ENCODE peak calls at places on chromosomes 7 and 10, in four cellular contexts. G is HepG2, Y is WTC11, R is K562. W is an unnamed sample.

GRCh38 chr10:89633484-89633883 is 11.6 kb downstream of the PANK1 start:
- DNase-seq in G (peak), Y (no peak), R (no peak), W (no peak)

GRCh38 chr10:44388641-44389040 is 3.7 kb upstream of the CXCL12 start:
- DNase-seq in G (no peak), Y (no peak), R (no peak), W (no peak)

GRCh38 chr7:91628742-91629141 is 251.8 kb downstream of the MTERF1 start:
- DNase-seq in G (no peak), Y (no peak), R (no peak), W (no peak)

GRCh38 chr10:51524041-51524440 is 175.4 kb downstream of the CSTF2T start:
- DNase-seq in G (no peak), Y (no peak), R (no peak), W (no peak)

GRCh38 chr7:2607122-2607912 is 24.5 kb upstream of the TTYH3 start:
- DNase-seq in G (no peak), Y (no peak), R (no peak), W (no peak)

GRCh38 chr10:53052765-53053164 is 280.2 kb upstream of the MBL2 start:
- DNase-seq in G (no peak), Y (no peak), R (no peak), W (no peak)

GRCh38 chr7:29626730-29627129 is 63.1 kb downstream of the PRR15 start:
- DNase-seq in G (no peak), Y (no peak), R (no peak), W (no peak)

GRCh38 chr7:114081606-114082425 is 163.0 kb upstream of the PPP1R3A start:
- DNase-seq in G (peak), Y (no peak), R (no peak), W (peak)

GRCh38 chr10:36036137-36036536 is 394.0 kb upstream of the FZD8 start:
- DNase-seq in G (no peak), Y (no peak), R (no peak), W (no peak)

GRCh38 chr10:132810141-132810806 is 24.3 kb upstream of the NKX6-2 start:
- DNase-seq in G (no peak), Y (no peak), R (no peak), W (no peak)

GRCh38 chr7:132519936-132520335 is 56.3 kb downstream of the PLXNA4 start:
- DNase-seq in G (no peak), Y (no peak), R (no peak), W (no peak)

GRCh38 chr7:95693551-95694333 is 78.6 kb upstream of the DYNC1I1 start:
- DNase-seq in G (no peak), Y (no peak), R (no peak), W (no peak)

GRCh38 chr10:30422296-30422695 is 11.7 kb upstream of the MAP3K8 start:
- DNase-seq in G (no peak), Y (no peak), R (no peak), W (no peak)

GRCh38 chr7:2962860-2963259 is 80.8 kb downstream of the CARD11 start:
- DNase-seq in G (no peak), Y (no peak), R (no peak), W (no peak)

GRCh38 chr7:66699998-66700397 is 40.5 kb upstream of the RABGEF1 start:
- DNase-seq in G (no peak), Y (no peak), R (no peak), W (no peak)

GRCh38 chr10:72316748-72317435 is 37.8 kb downstream of the DNAJB12 start:
- DNase-seq in G (peak), Y (no peak), R (peak), W (no peak)

GRCh38 chr7:107150375-107151073 is 18.3 kb upstream of the HBP1 start:
- DNase-seq in G (peak), Y (peak), R (peak), W (peak)

GRCh38 chr10:2936816-2937215 is 130.5 kb upstream of the PFKP start:
- DNase-seq in G (no peak), Y (no peak), R (no peak), W (no peak)

GRCh38 chr7:158395349-158395748 is 192.3 kb downstream of the PTPRN2 start:
- DNase-seq in G (no peak), Y (no peak), R (no peak), W (no peak)

GRCh38 chr10:16996530-16996964 is 133.1 kb downstream of the CUBN start:
- DNase-seq in G (no peak), Y (no peak), R (peak), W (no peak)

GRCh38 chr10:65660006-65660405 is 1265.8 kb upstream of the LRRTM3 start:
- DNase-seq in G (no peak), Y (no peak), R (no peak), W (no peak)
- TF ChIP-seq ELF4 in G (no peak), Y (no peak), R (no peak), W (no peak)

DNA sequence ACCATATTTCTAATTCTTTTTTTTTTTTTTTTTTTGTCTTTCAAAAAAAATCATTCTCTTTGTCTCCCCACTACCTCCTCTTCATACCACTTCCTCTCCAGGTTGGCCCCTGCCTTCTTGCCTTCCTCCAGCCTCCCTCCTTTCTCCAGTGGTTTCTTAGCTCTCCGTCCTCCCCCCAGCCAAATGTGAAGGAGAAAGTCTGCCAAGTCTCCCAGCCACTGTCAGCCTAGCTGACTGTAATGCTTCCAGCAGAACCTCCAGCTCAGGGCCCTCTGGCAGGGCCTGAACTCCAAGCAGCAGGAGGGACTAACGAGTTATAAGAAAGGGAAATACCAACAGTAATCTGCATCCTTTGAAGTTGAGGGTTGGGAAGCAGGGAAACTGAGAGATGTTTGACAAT is 35.5 kb upstream of the BICC1 start:
- DNase-seq in G (no peak), Y (peak), R (no peak), W (no peak)
- TF ChIP-seq SP1 in G (no peak), Y (no peak), R (no peak), W (no peak)

GRCh38 chr10:77707570-77707969 is 70.0 kb upstream of the KCNMA1 start:
- DNase-seq in G (no peak), Y (no peak), R (no peak), W (no peak)

GRCh38 chr10:77700086-77700485 is 62.5 kb upstream of the KCNMA1 start:
- DNase-seq in G (no peak), Y (no peak), R (no peak), W (no peak)

GRCh38 chr10:77698267-77698932 is 60.8 kb upstream of the KCNMA1 start:
- DNase-seq in G (no peak), Y (no peak), R (no peak), W (no peak)

GRCh38 chr10:77699080-77699645 is 61.6 kb upstream of the KCNMA1 start:
- DNase-seq in G (no peak), Y (no peak), R (no peak), W (no peak)

DNA sequence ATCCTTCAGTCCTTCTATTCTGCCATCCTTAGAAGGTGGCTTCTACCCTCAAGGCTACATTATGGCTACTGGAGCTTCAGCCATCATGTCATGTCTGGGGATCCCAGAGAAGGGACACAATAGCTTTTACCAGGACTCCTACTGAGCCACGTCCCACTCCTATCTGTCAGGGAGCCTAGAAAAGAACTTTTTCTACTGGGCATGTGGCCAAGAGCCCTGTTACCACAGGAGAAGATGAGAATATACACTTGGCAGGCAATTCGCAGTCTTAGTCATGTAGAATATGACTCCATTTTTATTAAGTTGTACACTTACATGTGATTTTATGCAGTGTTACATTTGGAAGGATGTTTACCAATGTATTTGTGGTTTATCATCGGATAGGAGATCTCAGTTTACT is 64.6 kb upstream of the KCNMA1 start:
- DNase-seq in G (no peak), Y (no peak), R (no peak), W (no peak)
- TF ChIP-seq ELF4 in G (no peak), Y (no peak), R (no peak), W (no peak)

DNA sequence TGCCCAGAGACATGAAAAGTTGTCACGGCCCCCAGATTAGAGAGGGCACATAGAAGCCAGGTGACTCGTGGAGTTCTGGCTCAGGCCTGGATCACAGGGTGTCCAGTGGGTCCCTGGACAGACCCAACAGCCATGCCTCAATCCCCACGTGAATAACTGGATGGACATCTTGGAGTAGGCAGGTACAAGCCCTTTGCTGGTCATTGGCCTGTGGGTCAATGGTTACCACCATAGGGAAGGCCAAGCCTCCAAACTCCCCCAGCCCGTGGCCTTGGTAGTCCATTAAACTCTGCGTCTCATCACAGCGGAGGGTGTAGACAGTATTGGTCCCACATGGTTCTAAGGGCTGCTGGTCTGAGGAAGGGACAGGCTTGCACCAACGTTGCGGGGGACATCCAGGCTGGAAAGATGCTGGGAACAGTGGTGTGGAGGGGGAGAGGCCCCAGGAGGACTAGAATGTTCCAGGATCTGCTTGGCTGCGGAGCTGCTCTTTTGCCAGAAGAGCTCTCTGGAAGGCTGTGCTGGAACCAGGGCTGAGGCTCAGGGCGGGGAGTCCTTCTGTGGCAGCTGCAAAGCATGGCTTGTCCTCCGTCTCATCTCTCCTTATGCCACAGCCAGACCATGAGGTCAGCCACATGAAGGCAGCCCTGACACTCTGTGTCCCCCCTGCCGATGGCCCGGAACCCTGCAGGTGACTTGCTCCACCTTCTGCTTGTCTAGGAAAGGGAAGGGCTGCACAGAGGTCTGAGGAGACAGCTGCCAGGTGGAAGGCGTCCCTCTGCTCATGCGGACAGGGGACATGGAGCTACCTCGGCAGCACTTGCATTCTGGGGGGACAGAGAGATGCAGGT is 205.6 kb upstream of the PPP2R2D start:
- DNase-seq in G (no peak), Y (no peak), R (no peak), W (no peak)
- TF ChIP-seq SP1 in G (no peak), Y (no peak), R (no peak), W (no peak)

W was measured in HEK293T.